ENCODE peak calls at places on chromosomes 13 and 19, in five cellular contexts. I is CD4-positive, alpha-beta memory T cell; K is lung; L is HL-60; E is upper lobe of right lung. F is an unnamed sample.
A peak's percentile ranks its signal among the peaks of the same experiment; 100 is the strongest.

GRCh38 chr13:19055611-19056010 is 126.0 kb downstream of the TUBA3C start:
- DNase-seq in I (no peak), K (peak; percentile 24), L (no peak), E (no peak), F (no peak)

GRCh38 chr13:71712988-71713653 is 153.9 kb downstream of the DACH1 start:
- DNase-seq in I (no peak), K (no peak), L (peak; percentile 20), E (no peak), F (no peak)

GRCh38 chr19:50555033-50555432 is 13.2 kb downstream of the LRRC4B start:
- DNase-seq in I (no peak), K (no peak), L (no peak), E (no peak), F (no peak)

GRCh38 chr19:12669272-12670158 is 2.9 kb downstream of the WDR83 start:
- DNase-seq in I (peak; percentile 82), K (peak; percentile 79), L (peak; percentile 76), E (peak; percentile 90), F (peak; percentile 84)

GRCh38 chr13:36549126-36549702 is 116.9 kb downstream of the CCNA1 start:
- DNase-seq in I (no peak), K (no peak), L (no peak), E (no peak), F (no peak)

GRCh38 chr13:30880756-30881155 is 25.3 kb upstream of the MEDAG start:
- DNase-seq in I (no peak), K (no peak), L (no peak), E (no peak), F (no peak)

GRCh38 chr19:42284066-42284501 is 15.0 kb downstream of the CIC start:
- DNase-seq in I (peak; percentile 84), K (peak; percentile 82), L (peak; percentile 64), E (peak; percentile 94), F (peak; percentile 92)

GRCh38 chr13:44013666-44014291 is 134.1 kb downstream of the LACC1 start:
- DNase-seq in I (no peak), K (no peak), L (no peak), E (no peak), F (no peak)

GRCh38 chr19:12840091-12841079 is 2.1 kb downstream of the MAST1 start:
- DNase-seq in I (no peak), K (peak; percentile 78), L (peak; percentile 44), E (peak; percentile 85), F (no peak)

GRCh38 chr13:41384749-41385503 is 72.4 kb upstream of the RGCC start:
- DNase-seq in I (no peak), K (no peak), L (no peak), E (no peak), F (no peak)

GRCh38 chr13:49388256-49388655 is 55.6 kb downstream of the CAB39L start:
- DNase-seq in I (no peak), K (no peak), L (no peak), E (no peak), F (no peak)

GRCh38 chr19:2280633-2281264 is 1.2 kb downstream of the PEAK3 start:
- DNase-seq in I (peak; percentile 42), K (no peak), L (no peak), E (no peak), F (no peak)

GRCh38 chr19:2214253-2214652 is 21.9 kb downstream of the PLEKHJ1 start:
- DNase-seq in I (no peak), K (no peak), L (no peak), E (no peak), F (no peak)

GRCh38 chr19:37484406-37485115 is 15.4 kb downstream of the ZNF570 start:
- DNase-seq in I (no peak), K (no peak), L (no peak), E (no peak), F (no peak)

DNA sequence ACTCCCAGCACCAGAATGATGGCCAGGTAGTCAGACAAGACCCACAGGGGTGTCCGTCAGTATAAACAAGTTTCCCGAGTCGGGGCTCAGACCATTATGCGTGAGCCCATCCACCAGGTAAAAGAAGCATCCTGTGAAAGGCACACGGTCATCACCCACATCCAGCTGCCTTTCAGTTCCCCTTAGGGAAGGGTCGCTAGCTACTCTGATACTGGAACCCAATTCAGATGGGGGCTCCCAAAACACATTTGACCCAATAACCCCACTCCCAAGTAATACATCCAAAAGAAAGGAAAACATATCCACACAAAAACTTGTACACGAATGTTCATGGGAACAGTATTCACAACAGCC is 66.8 kb downstream of the STK24 start:
- DNase-seq in I (no peak), K (no peak), L (no peak), E (no peak), F (no peak)
- H3K27ac ChIP-seq in I (peak overlapping the region; percentile 36), K (no peak overlapping the region), L (peak overlapping the region; percentile 68), E (peak overlapping the region; percentile 75), F (no peak overlapping the region)

DNA sequence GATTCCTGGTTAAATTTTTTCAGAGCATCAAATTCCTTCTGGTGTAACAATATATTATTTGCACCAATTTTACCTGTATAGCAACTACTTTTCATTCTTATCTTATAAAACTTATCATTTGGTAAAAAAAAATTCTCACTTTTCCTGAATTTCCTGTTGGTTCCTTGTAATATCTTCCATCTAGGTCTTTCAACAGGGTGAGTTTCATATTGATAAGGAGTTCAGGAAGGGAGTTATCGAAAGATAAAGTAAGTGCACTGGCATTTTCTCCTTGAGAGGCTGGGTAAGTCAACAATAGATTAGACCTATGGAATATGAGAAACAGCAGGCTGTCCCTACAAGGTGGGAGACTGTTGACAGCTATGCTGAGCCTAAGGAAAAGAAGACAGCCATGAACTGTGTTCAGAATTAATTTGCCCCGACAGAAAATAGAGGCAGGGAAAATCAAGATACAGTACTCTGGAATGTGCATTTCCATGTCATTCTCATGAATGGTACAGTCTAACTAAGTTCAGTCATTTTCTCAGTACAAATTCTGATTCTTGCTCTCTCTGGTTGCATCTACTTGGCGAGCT is 9.7 kb downstream of the IGFL1 start:
- DNase-seq in I (no peak), K (no peak), L (no peak), E (no peak), F (no peak)
- H3K27ac ChIP-seq in I (no peak overlapping the region), K (no peak overlapping the region), L (no peak overlapping the region), E (no peak overlapping the region), F (no peak overlapping the region)

DNA sequence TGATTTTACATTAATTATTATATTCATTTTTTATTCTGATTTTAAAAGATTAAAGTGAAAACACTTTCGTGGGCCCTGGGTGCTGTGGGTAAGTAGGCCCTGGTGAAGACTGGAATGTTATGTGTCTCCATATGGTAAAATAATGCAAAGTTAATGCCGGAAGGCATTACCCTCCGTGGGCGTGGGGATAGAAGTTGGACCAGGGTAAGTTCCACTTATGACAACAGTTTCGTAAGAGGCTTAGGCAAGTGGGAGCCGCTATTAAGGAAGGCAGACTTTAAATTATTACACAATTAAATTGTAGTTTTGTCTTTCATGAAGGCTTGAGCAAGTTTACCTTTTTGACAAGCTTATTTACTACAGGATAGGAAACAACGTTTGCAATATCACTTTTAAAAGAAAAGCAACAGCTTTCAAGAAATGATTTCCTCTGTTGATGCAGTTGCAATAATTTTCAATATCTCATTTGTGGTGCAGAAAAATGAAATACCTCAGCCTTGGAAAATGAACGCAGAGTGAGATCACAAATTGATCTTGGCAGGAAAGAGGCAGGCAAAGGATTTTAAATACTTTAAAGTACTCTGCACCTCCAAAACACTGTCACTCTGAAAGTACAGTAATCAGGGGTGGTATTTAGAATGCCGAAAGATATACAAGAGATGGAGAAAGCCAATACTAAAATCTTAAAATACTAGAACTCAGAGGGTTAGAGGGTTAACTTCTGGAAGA is 310.5 kb downstream of the DCT start:
- DNase-seq in I (no peak), K (no peak), L (no peak), E (no peak), F (no peak)
- H3K27ac ChIP-seq in I (no peak overlapping the region), K (no peak overlapping the region), L (no peak overlapping the region), E (no peak overlapping the region), F (no peak overlapping the region)

GRCh38 chr19:45498411-45499195 is at the start of gene PPM1N:
- DNase-seq in I (peak; percentile 66), K (no peak), L (no peak), E (peak; percentile 72), F (no peak)
- H3K27ac ChIP-seq in I (no peak within 1 kb of the TSS), K (no peak within 1 kb of the TSS), L (no peak within 1 kb of the TSS), E (no peak within 1 kb of the TSS), F (no peak within 1 kb of the TSS)

DNA sequence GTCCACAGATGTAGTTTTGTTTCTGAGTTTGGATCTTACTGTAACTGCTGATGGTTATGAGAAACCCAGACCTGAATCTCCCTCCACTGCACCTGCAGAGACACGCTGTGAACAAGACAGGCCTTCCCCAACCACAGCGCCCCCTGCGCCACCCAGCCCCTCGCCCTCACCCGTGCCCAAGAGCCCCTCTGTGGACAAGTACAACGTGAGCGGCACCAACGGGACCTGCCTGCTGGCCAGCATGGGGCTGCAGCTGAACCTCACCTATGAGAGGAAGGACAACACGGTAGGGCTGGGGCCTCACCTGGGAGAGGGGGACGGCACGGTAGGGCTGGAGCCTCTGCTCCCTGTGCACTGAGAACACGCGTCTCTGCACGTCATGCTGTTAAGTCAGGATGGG is 22.3 kb downstream of the LAMP1 start:
- DNase-seq in I (no peak), K (no peak), L (no peak), E (no peak), F (peak; percentile 57)
- H3K27ac ChIP-seq in I (no peak overlapping the region), K (no peak overlapping the region), L (no peak overlapping the region), E (no peak overlapping the region), F (no peak overlapping the region)

GRCh38 chr19:7598180-7598579 is 2.5 kb downstream of the CAMSAP3 start:
- DNase-seq in I (no peak), K (no peak), L (no peak), E (no peak), F (no peak)
- H3K27ac ChIP-seq in I (no peak overlapping the region), K (no peak overlapping the region), L (no peak overlapping the region), E (no peak overlapping the region), F (no peak overlapping the region)

GRCh38 chr19:4304509-4305252 is at the start of gene FSD1:
- DNase-seq in I (no peak), K (no peak), L (no peak), E (no peak), F (no peak)
- H3K27ac ChIP-seq in I (no peak within 1 kb of the TSS), K (no peak within 1 kb of the TSS), L (no peak within 1 kb of the TSS), E (no peak within 1 kb of the TSS), F (no peak within 1 kb of the TSS)

DNA sequence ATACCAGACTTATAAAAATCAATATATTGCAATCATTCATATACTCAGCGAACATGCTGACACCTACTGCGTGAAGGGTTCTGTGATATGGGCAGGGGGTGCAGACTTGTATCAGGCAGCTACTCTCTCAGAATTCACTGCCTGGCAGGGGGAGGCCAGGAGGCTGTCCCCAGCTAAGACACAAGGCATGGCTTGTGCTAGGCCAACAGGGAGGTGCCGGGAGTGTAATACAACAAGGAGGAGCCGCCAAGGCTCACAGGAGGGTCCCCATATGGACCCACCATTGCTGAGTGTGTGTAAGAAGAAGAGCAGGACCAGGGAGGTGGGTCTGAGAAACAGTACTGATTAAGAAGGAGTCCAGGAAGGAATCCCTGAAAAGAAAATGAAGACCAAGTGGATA is 97.2 kb downstream of the COL4A2 start:
- DNase-seq in I (no peak), K (no peak), L (no peak), E (no peak), F (no peak)
- H3K27ac ChIP-seq in I (no peak overlapping the region), K (no peak overlapping the region), L (no peak overlapping the region), E (no peak overlapping the region), F (no peak overlapping the region)